ENCODE peak calls at places on chromosomes 7 and 10, in five cellular contexts. H, V, D, L and M are unnamed samples.
A peak's percentile ranks its signal among the peaks of the same experiment; 100 is the strongest.

GRCh38 chr7:127690806-127691205 is 38.8 kb downstream of the SND1 start:
- DNase-seq in D (no peak), H (no peak), V (no peak), L (no peak), M (no peak)

GRCh38 chr10:124566981-124567835 is 105.6 kb downstream of the LHPP start:
- DNase-seq in H (no peak), D (no peak), V (no peak), L (no peak), M (no peak)

GRCh38 chr7:32518534-32519140 is 23.3 kb downstream of the AVL9 start:
- DNase-seq in V (peak; percentile 35), L (peak; percentile 62), D (peak; percentile 43), H (peak; percentile 61), M (peak; percentile 85)

GRCh38 chr7:1268076-1268815 is 35.6 kb downstream of the UNCX start:
- DNase-seq in L (no peak), H (no peak), D (no peak), V (no peak), M (no peak)

GRCh38 chr10:112793197-112793921 is 156.7 kb upstream of the TCF7L2 start:
- DNase-seq in L (peak; percentile 50), V (no peak), D (peak; percentile 55), H (no peak), M (peak; percentile 75)

GRCh38 chr10:83373659-83374058 is 765.6 kb upstream of the GHITM start:
- DNase-seq in V (no peak), L (peak; percentile 52), H (peak; percentile 56), D (no peak), M (no peak)

GRCh38 chr10:119199231-119199992 is 8.0 kb upstream of the GRK5 start:
- DNase-seq in H (peak; percentile 91), L (peak; percentile 90), D (peak; percentile 90), V (peak; percentile 76), M (peak; percentile 86)

GRCh38 chr10:118633801-118634200 is 38.4 kb upstream of the PRLHR start:
- DNase-seq in L (no peak), V (no peak), D (no peak), H (no peak), M (no peak)

GRCh38 chr10:99431190-99431549 is 746 bp upstream of the GOT1 start:
- DNase-seq in V (peak; percentile 27), H (peak; percentile 48), D (peak; percentile 52), L (peak; percentile 48), M (peak; percentile 66)

GRCh38 chr7:2312272-2312929 is 1.8 kb downstream of the SNX8 start:
- DNase-seq in H (no peak), D (no peak), L (no peak), V (no peak), M (no peak)

GRCh38 chr10:34780818-34781380 is 34.2 kb downstream of the PARD3 start:
- DNase-seq in V (no peak), D (peak; percentile 68), H (peak; percentile 72), L (peak; percentile 70), M (peak; percentile 87)

GRCh38 chr10:131931981-131932380 is 31.2 kb downstream of the PPP2R2D start:
- DNase-seq in D (no peak), V (no peak), L (no peak), H (no peak), M (no peak)

GRCh38 chr10:103840747-103841085 is 14.7 kb downstream of the SH3PXD2A start:
- DNase-seq in H (no peak), V (no peak), D (no peak), L (no peak), M (no peak)

GRCh38 chr7:12031638-12032037 is 179.5 kb upstream of the TMEM106B start:
- DNase-seq in D (peak; percentile 28), H (peak; percentile 53), L (peak; percentile 63), V (no peak), M (peak; percentile 49)

GRCh38 chr10:104199567-104199966 is 32.6 kb downstream of the CFAP43 start:
- DNase-seq in L (no peak), V (no peak), D (no peak), H (no peak), M (no peak)

GRCh38 chr7:1108264-1108920 is 20.5 kb downstream of the GPER1 start:
- DNase-seq in D (no peak), H (no peak), L (no peak), V (no peak), M (no peak)

GRCh38 chr10:43299579-43299978 is 32.7 kb upstream of the RASGEF1A start:
- DNase-seq in D (no peak), H (no peak), V (peak; percentile 91), L (no peak), M (no peak)

DNA sequence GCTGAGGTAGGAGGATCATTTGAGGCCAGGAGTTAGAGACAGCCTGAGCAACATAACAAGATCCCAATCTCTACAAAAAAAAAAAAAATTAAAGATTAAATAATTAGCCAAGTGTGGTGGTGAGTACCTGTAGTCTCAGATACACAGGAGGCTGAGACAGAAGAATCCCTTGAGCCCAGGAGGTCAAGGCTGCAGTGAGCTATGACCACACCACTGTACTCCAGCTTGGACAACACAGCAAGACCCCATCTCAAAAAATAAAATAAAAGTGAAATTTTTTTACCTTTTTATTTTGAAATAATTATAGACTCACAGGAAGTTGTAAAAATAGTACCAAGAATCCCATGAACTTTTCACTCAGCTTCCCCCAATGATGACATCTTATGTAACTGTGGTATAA is 4.9 kb downstream of the FAM149B1 start:
- DNase-seq in L (no peak), D (no peak), H (no peak), V (no peak), M (no peak)
- H3K4me3 ChIP-seq in L (no peak overlapping the region), D (no peak overlapping the region), H (no peak overlapping the region), V (no peak overlapping the region), M (no peak overlapping the region)

GRCh38 chr7:106658504-106659368 is 2.2 kb downstream of the CCDC71L start:
- DNase-seq in D (peak; percentile 16), L (no peak), H (no peak), V (no peak), M (no peak)

GRCh38 chr7:106655703-106656498 is 5.1 kb downstream of the CCDC71L start:
- DNase-seq in V (no peak), L (no peak), H (no peak), D (no peak), M (no peak)

GRCh38 chr7:106659963-106660861 is 746 bp downstream of the CCDC71L start:
- DNase-seq in H (peak; percentile 87), D (peak; percentile 80), L (peak; percentile 82), V (peak; percentile 86), M (peak; percentile 74)

GRCh38 chr7:106659369-106659962 is 1.5 kb downstream of the CCDC71L start:
- DNase-seq in L (no peak), D (peak; percentile 59), H (peak; percentile 56), V (no peak), M (peak; percentile 18)

GRCh38 chr7:106657085-106657991 is 3.6 kb downstream of the CCDC71L start:
- DNase-seq in D (peak; percentile 69), H (peak; percentile 42), V (peak; percentile 47), L (peak; percentile 18), M (peak; percentile 32)
- H3K4me3 ChIP-seq in D (peak overlapping the region; percentile 23), H (peak overlapping the region; percentile 91), V (peak overlapping the region; percentile 42), L (no peak overlapping the region), M (no peak overlapping the region)

DNA sequence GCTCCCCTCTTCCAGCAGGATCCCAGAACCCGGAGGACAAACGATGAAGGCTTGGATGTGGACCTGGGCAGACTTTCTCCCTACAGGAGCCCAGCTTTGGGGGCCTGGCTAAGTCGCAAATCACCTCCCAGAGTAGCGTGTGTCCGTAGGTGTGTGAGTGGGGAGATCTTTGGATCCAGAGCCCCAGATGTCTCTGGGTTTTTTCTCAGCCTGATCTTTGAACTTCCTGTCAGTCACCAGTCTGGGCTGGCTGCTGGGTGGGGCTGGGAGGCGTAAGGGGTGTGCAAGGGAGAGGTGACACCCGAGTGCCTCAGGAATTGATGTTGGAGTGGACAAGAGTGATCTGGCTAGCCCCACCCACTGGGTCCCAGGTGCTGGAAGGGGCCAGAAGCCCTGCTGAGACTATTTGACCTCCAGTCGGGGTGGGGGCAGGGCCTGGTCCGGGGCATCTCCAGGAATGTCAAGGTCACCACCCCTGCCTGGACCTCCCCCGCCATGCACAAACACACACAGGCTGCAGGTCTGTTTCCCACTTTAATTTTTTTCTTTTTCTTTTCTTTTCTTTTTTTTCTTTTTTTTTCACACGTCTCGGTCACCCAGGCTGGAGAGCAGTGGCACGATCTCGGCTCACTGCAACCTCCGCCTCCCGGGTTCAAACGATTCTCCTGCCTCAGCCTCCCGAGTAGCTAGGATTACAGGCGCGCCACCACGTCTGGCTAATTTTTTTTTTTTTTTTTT is at the start of gene MOGAT3:
- DNase-seq in L (no peak), H (no peak), D (no peak), V (peak; percentile 14), M (no peak)
- H3K4me3 ChIP-seq in L (no peak within 1 kb of the TSS), H (no peak within 1 kb of the TSS), D (no peak within 1 kb of the TSS), V (no peak within 1 kb of the TSS), M (no peak within 1 kb of the TSS)

DNA sequence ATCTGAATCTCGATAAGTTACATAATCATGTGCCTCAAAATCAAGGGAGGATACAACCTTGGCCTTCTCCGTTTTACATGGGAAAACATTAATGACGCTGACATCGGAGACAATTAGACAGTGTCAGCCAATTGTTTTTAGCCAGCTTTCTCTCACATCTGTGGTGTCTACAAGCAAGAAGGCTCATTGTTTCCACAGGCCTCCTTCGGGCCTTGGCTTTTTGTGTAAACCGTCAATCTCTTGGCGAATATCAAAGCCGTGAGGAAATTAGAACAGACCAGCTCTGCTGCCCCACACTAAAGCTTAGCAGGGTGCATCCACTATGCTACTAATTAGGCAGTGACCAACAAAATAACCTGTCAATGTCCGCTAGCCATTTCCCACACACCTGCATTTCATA is 43.2 kb downstream of the VAX1 start:
- DNase-seq in V (no peak), H (no peak), L (no peak), D (no peak), M (no peak)
- H3K4me3 ChIP-seq in V (no peak overlapping the region), H (no peak overlapping the region), L (no peak overlapping the region), D (no peak overlapping the region), M (no peak overlapping the region)

DNA sequence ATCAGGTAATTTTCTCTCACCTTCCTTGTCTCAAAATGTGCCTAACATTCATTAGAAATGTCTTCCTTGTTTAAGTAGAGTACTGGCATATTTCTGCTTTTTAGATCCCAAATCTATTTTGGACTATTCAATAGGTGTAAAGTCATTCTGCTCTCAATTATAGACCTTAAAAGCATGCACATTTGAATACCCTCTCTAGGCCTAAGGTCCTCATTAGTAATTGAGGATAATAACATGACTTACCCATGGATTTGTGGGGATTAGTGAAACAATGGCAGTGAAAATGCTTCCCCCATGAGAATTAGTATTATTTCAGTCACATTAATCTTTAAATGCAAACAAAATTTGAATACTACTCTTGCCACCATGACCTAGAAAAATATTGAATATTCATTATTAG is 1073.0 kb upstream of the CELF2 start:
- DNase-seq in L (no peak), H (no peak), V (no peak), D (no peak), M (no peak)
- H3K4me3 ChIP-seq in L (no peak overlapping the region), H (no peak overlapping the region), V (no peak overlapping the region), D (no peak overlapping the region), M (no peak overlapping the region)

GRCh38 chr10:47360419-47361040 is 12.4 kb downstream of the RBP3 start:
- DNase-seq in D (no peak), H (no peak), L (no peak), V (no peak), M (no peak)
- H3K4me3 ChIP-seq in D (no peak overlapping the region), H (no peak overlapping the region), L (no peak overlapping the region), V (no peak overlapping the region), M (no peak overlapping the region)

GRCh38 chr7:130254555-130254954 is 12.1 kb upstream of the CPA2 start:
- DNase-seq in H (no peak), L (no peak), V (no peak), D (no peak), M (no peak)
- H3K4me3 ChIP-seq in H (no peak overlapping the region), L (no peak overlapping the region), V (no peak overlapping the region), D (no peak overlapping the region), M (no peak overlapping the region)